ENCODE peak calls at places on chromosomes 2 and 18, in six cellular contexts. Q is stomach, S is PC-3, T is tibial nerve, Y is HCT116, A is left ventricle myocardium inferior. H is an unnamed sample.

GRCh38 chr2:68974251-68974650 is at the start of gene GKN1:
- DNase-seq in Q (no peak), S (no peak), T (no peak), Y (no peak), A (no peak), H (no peak)

GRCh38 chr18:22572321-22572720 is 154.6 kb upstream of the CTAGE1 start:
- DNase-seq in Q (no peak), S (no peak), T (no peak), Y (no peak), A (no peak), H (no peak)

GRCh38 chr18:31241900-31242409 is 76.0 kb upstream of the DSG1 start:
- DNase-seq in Q (no peak), S (peak; percentile 85), T (no peak), Y (peak; percentile 99), A (no peak), H (no peak)

GRCh38 chr2:3297523-3297922 is 80.1 kb downstream of the EIPR1 start:
- DNase-seq in Q (peak; percentile 2), S (no peak), T (no peak), Y (no peak), A (no peak), H (peak; percentile 8)

GRCh38 chr2:136359121-136359965 is 241.4 kb upstream of the CXCR4 start:
- DNase-seq in Q (no peak), S (no peak), T (no peak), Y (no peak), A (no peak), H (no peak)

GRCh38 chr2:192197387-192197786 is 2.7 kb upstream of the TMEFF2 start:
- DNase-seq in Q (no peak), S (peak; percentile 56), T (no peak), Y (no peak), A (no peak), H (no peak)

GRCh38 chr2:105243961-105244360 is 2.4 kb downstream of the GPR45 start:
- DNase-seq in Q (no peak), S (no peak), T (no peak), Y (no peak), A (no peak), H (no peak)

GRCh38 chr2:6877402-6878305 is at the start of gene RSAD2:
- DNase-seq in Q (peak; percentile 40), S (peak; percentile 60), T (peak; percentile 33), Y (no peak), A (no peak), H (peak; percentile 53)

GRCh38 chr2:4693266-4693665 is 989.9 kb downstream of the DCDC2C start:
- DNase-seq in Q (no peak), S (no peak), T (no peak), Y (no peak), A (no peak), H (no peak)

GRCh38 chr2:191166111-191166755 is 15.4 kb upstream of the STAT4 start:
- DNase-seq in Q (no peak), S (peak; percentile 89), T (no peak), Y (no peak), A (no peak), H (no peak)

GRCh38 chr2:144376475-144376874 is 143.4 kb downstream of the ZEB2 start:
- DNase-seq in Q (no peak), S (no peak), T (no peak), Y (no peak), A (no peak), H (no peak)

GRCh38 chr2:86499326-86499725 is 58.2 kb downstream of the KDM3A start:
- DNase-seq in Q (no peak), S (peak; percentile 43), T (no peak), Y (no peak), A (no peak), H (no peak)

GRCh38 chr18:61870151-61870550 is 22.7 kb downstream of the RNF152 start:
- DNase-seq in Q (no peak), S (no peak), T (no peak), Y (no peak), A (no peak), H (no peak)

GRCh38 chr2:234164499-234165409 is 114.3 kb downstream of the SPP2 start:
- DNase-seq in Q (no peak), S (no peak), T (no peak), Y (no peak), A (no peak), H (no peak)

GRCh38 chr2:227219312-227220105 is 55.1 kb downstream of the COL4A3 start:
- DNase-seq in Q (no peak), S (peak; percentile 59), T (no peak), Y (no peak), A (no peak), H (no peak)

GRCh38 chr2:37672104-37672869 is 845 bp upstream of the CDC42EP3 start:
- DNase-seq in Q (peak; percentile 71), S (peak; percentile 81), T (peak; percentile 67), Y (peak; percentile 81), A (peak; percentile 75), H (peak; percentile 77)

GRCh38 chr2:235008584-235009044 is 56.8 kb downstream of the SH3BP4 start:
- DNase-seq in Q (peak; percentile 73), S (peak; percentile 94), T (no peak), Y (peak; percentile 69), A (no peak), H (peak; percentile 78)

GRCh38 chr2:217905395-217905794 is 97.4 kb downstream of the TNS1 start:
- DNase-seq in Q (no peak), S (no peak), T (peak; percentile 61), Y (no peak), A (peak; percentile 79), H (no peak)

GRCh38 chr2:187188783-187189631 is 259.0 kb downstream of the CALCRL start:
- DNase-seq in Q (no peak), S (no peak), T (no peak), Y (no peak), A (no peak), H (no peak)

GRCh38 chr2:219398721-219399333 is 11.1 kb upstream of the DNPEP start:
- DNase-seq in Q (no peak), S (peak; percentile 88), T (no peak), Y (no peak), A (no peak), H (peak; percentile 54)

GRCh38 chr2:8344725-8345124 is 337.1 kb upstream of the ID2 start:
- DNase-seq in Q (no peak), S (no peak), T (no peak), Y (no peak), A (no peak), H (no peak)

GRCh38 chr2:225788571-225788970 is 389.1 kb downstream of the NYAP2 start:
- DNase-seq in Q (no peak), S (no peak), T (no peak), Y (no peak), A (no peak), H (no peak)

GRCh38 chr2:185385157-185385556 is 353.4 kb upstream of the FSIP2 start:
- DNase-seq in Q (no peak), S (no peak), T (no peak), Y (no peak), A (no peak), H (no peak)

GRCh38 chr18:38362286-38362792 is 796.7 kb upstream of the CELF4 start:
- DNase-seq in Q (no peak), S (no peak), T (no peak), Y (no peak), A (no peak), H (no peak)

GRCh38 chr2:82796132-82796531 is 1662.9 kb downstream of the SUCLG1 start:
- DNase-seq in Q (no peak), S (peak; percentile 68), T (no peak), Y (no peak), A (no peak), H (no peak)

GRCh38 chr18:75208055-75208835 is 694 bp downstream of the PTGR3 start:
- DNase-seq in Q (peak; percentile 52), S (peak; percentile 37), T (peak; percentile 44), Y (no peak), A (peak; percentile 58), H (peak; percentile 69)

GRCh38 chr2:159046966-159047365 is 78.5 kb downstream of the TANC1 start:
- DNase-seq in Q (no peak), S (peak; percentile 48), T (no peak), Y (no peak), A (no peak), H (no peak)

GRCh38 chr18:63586431-63586830 is 712 bp upstream of the SERPINB13 start:
- DNase-seq in Q (no peak), S (no peak), T (no peak), Y (no peak), A (no peak), H (no peak)

GRCh38 chr18:77811510-77811909 is 561.9 kb downstream of the GALR1 start:
- DNase-seq in Q (no peak), S (peak; percentile 4), T (no peak), Y (no peak), A (no peak), H (no peak)

GRCh38 chr2:108074945-108075344 is 88.6 kb downstream of the SLC5A7 start:
- DNase-seq in Q (no peak), S (no peak), T (no peak), Y (no peak), A (no peak), H (no peak)

GRCh38 chr2:233428008-233428407 is 73.7 kb downstream of the DGKD start:
- DNase-seq in Q (peak; percentile 24), S (no peak), T (no peak), Y (no peak), A (no peak), H (no peak)

GRCh38 chr2:239065962-239066361 is 218.1 kb downstream of the TWIST2 start:
- DNase-seq in Q (no peak), S (no peak), T (no peak), Y (no peak), A (no peak), H (no peak)
- TF ChIP-seq CTCF in Q (no peak), S (no peak), T (no peak), Y (no peak), A (no peak), H (no peak)

GRCh38 chr2:172552547-172553291 is 3.2 kb upstream of the PDK1 start:
- DNase-seq in Q (no peak), S (peak; percentile 56), T (no peak), Y (no peak), A (no peak), H (no peak)
- H3K27ac ChIP-seq in Q (no peak overlapping the region), S (peak overlapping the region; percentile 23), T (no peak overlapping the region), Y (no peak overlapping the region), A (no peak overlapping the region), H (no peak overlapping the region)

GRCh38 chr2:236319036-236319435 is 54.8 kb upstream of the ASB18 start:
- DNase-seq in Q (no peak), S (no peak), T (no peak), Y (no peak), A (no peak), H (no peak)
- TF ChIP-seq CTCF in Q (no peak), S (no peak), T (no peak), Y (no peak), A (no peak), H (no peak)

GRCh38 chr2:206274434-206275273 is at the start of gene ZDBF2:
- DNase-seq in Q (peak; percentile 63), S (peak; percentile 38), T (no peak), Y (no peak), A (peak; percentile 39), H (peak; percentile 61)

GRCh38 chr2:206276169-206276927 is 1.9 kb downstream of the ZDBF2 start:
- DNase-seq in Q (no peak), S (no peak), T (no peak), Y (no peak), A (no peak), H (no peak)

GRCh38 chr2:206271066-206271465 is 3.4 kb upstream of the ZDBF2 start:
- DNase-seq in Q (no peak), S (no peak), T (no peak), Y (no peak), A (no peak), H (no peak)

GRCh38 chr2:206277503-206277902 is 3.0 kb downstream of the ZDBF2 start:
- DNase-seq in Q (no peak), S (no peak), T (no peak), Y (no peak), A (no peak), H (no peak)

GRCh38 chr2:206275274-206276160 is 1.1 kb downstream of the ZDBF2 start:
- DNase-seq in Q (no peak), S (peak; percentile 22), T (no peak), Y (no peak), A (no peak), H (no peak)
- H3K27ac ChIP-seq in Q (peak overlapping the region; percentile 78), S (peak overlapping the region; percentile 8), T (peak overlapping the region; percentile 77), Y (peak overlapping the region; percentile 54), A (peak overlapping the region; percentile 74), H (no peak overlapping the region)